ENCODE peak calls at places on chromosome 11, in nine cellular contexts. H, Z, S, N, T, C, U, O and Q are unnamed samples.

GRCh38 chr11:85694385-85694980 is 8.5 kb upstream of the CCDC89 start:
- DNase-seq in H (peak), Z (peak), S (no peak), N (no peak), T (peak), C (no peak), U (no peak), O (no peak), Q (no peak)

GRCh38 chr11:2892215-2893020 is 6.8 kb upstream of the CDKN1C start:
- DNase-seq in H (peak), Z (peak), S (peak), N (peak), T (peak), C (peak), U (peak), O (no peak), Q (peak)

GRCh38 chr11:20360650-20361049 is 2.9 kb upstream of the HTATIP2 start:
- DNase-seq in H (peak), Z (no peak), S (no peak), N (no peak), T (peak), C (no peak), U (peak), O (no peak), Q (peak)

GRCh38 chr11:61025819-61026120 is 54.3 kb downstream of the CD6 start:
- DNase-seq in H (no peak), Z (no peak), S (no peak), N (no peak), T (no peak), C (no peak), U (no peak), O (no peak), Q (no peak)

GRCh38 chr11:81644239-81644840 is 1089.3 kb downstream of the FAM181B start:
- DNase-seq in H (peak), Z (peak), S (peak), N (no peak), T (peak), C (no peak), U (no peak), O (no peak), Q (no peak)

GRCh38 chr11:22225190-22225589 is 32.3 kb downstream of the ANO5 start:
- DNase-seq in H (no peak), Z (no peak), S (no peak), N (no peak), T (no peak), C (no peak), U (no peak), O (no peak), Q (no peak)

GRCh38 chr11:72228229-72228843 is 3.8 kb downstream of the INPPL1 start:
- DNase-seq in H (no peak), Z (no peak), S (no peak), N (no peak), T (no peak), C (no peak), U (no peak), O (no peak), Q (no peak)

GRCh38 chr11:12591706-12592105 is 82.5 kb upstream of the TEAD1 start:
- DNase-seq in H (no peak), Z (no peak), S (no peak), N (no peak), T (no peak), C (no peak), U (no peak), O (no peak), Q (no peak)